ENCODE peak calls at places on chromosomes 16 and 17, in nine cellular contexts. One of them, this sample, is unnamed.

GRCh38 chr17:61897548-61898180 is 30.1 kb downstream of the INTS2 start:
- DNase-seq in brain microvascular endothelial cell: no peak
- DNase-seq in AG04449: no peak
- DNase-seq in stimulated activated CD4-positive, alpha-beta T cell treated with anti-CD3 and anti-CD28 coated beads, TNF-alpha, amount 100 ng/mL, for 48 hours: no peak
- DNase-seq in skeletal muscle cell: no peak
- DNase-seq in HFF-Myc: no peak
- DNase-seq in HCT116: no peak
- DNase-seq in NCI-H1105: no peak
- DNase-seq in fibroblast of pulmonary artery: no peak
- DNase-seq in this sample: peak

GRCh38 chr17:82475458-82475857 is 16.9 kb downstream of the NARF start:
- DNase-seq in brain microvascular endothelial cell: peak
- DNase-seq in AG04449: no peak
- DNase-seq in stimulated activated CD4-positive, alpha-beta T cell treated with anti-CD3 and anti-CD28 coated beads, TNF-alpha, amount 100 ng/mL, for 48 hours: no peak
- DNase-seq in skeletal muscle cell: no peak
- DNase-seq in HFF-Myc: no peak
- DNase-seq in HCT116: no peak
- DNase-seq in NCI-H1105: no peak
- DNase-seq in fibroblast of pulmonary artery: peak
- DNase-seq in this sample: no peak

GRCh38 chr17:19410875-19411291 is at the start of gene RNF112:
- DNase-seq in brain microvascular endothelial cell: no peak
- DNase-seq in AG04449: no peak
- DNase-seq in stimulated activated CD4-positive, alpha-beta T cell treated with anti-CD3 and anti-CD28 coated beads, TNF-alpha, amount 100 ng/mL, for 48 hours: no peak
- DNase-seq in skeletal muscle cell: no peak
- DNase-seq in HFF-Myc: no peak
- DNase-seq in HCT116: no peak
- DNase-seq in NCI-H1105: no peak
- DNase-seq in fibroblast of pulmonary artery: peak
- DNase-seq in this sample: peak

GRCh38 chr16:47523342-47524006 is 62.3 kb downstream of the PHKB start:
- DNase-seq in brain microvascular endothelial cell: no peak
- DNase-seq in AG04449: no peak
- DNase-seq in stimulated activated CD4-positive, alpha-beta T cell treated with anti-CD3 and anti-CD28 coated beads, TNF-alpha, amount 100 ng/mL, for 48 hours: no peak
- DNase-seq in skeletal muscle cell: no peak
- DNase-seq in HFF-Myc: no peak
- DNase-seq in HCT116: no peak
- DNase-seq in NCI-H1105: no peak
- DNase-seq in fibroblast of pulmonary artery: no peak
- DNase-seq in this sample: peak

GRCh38 chr17:68429881-68430280 is 27.4 kb downstream of the WIPI1 start:
- DNase-seq in brain microvascular endothelial cell: no peak
- DNase-seq in AG04449: no peak
- DNase-seq in stimulated activated CD4-positive, alpha-beta T cell treated with anti-CD3 and anti-CD28 coated beads, TNF-alpha, amount 100 ng/mL, for 48 hours: no peak
- DNase-seq in skeletal muscle cell: no peak
- DNase-seq in HFF-Myc: no peak
- DNase-seq in HCT116: no peak
- DNase-seq in NCI-H1105: no peak
- DNase-seq in fibroblast of pulmonary artery: no peak
- DNase-seq in this sample: no peak

GRCh38 chr17:65936013-65936412 is 255.9 kb downstream of the CEP112 start:
- DNase-seq in brain microvascular endothelial cell: no peak
- DNase-seq in AG04449: peak
- DNase-seq in stimulated activated CD4-positive, alpha-beta T cell treated with anti-CD3 and anti-CD28 coated beads, TNF-alpha, amount 100 ng/mL, for 48 hours: no peak
- DNase-seq in skeletal muscle cell: peak
- DNase-seq in HFF-Myc: no peak
- DNase-seq in HCT116: no peak
- DNase-seq in NCI-H1105: no peak
- DNase-seq in fibroblast of pulmonary artery: peak
- DNase-seq in this sample: no peak

GRCh38 chr16:24499193-24499814 is 40.1 kb upstream of the RBBP6 start:
- DNase-seq in brain microvascular endothelial cell: peak
- DNase-seq in AG04449: no peak
- DNase-seq in stimulated activated CD4-positive, alpha-beta T cell treated with anti-CD3 and anti-CD28 coated beads, TNF-alpha, amount 100 ng/mL, for 48 hours: no peak
- DNase-seq in skeletal muscle cell: no peak
- DNase-seq in HFF-Myc: no peak
- DNase-seq in HCT116: peak
- DNase-seq in NCI-H1105: no peak
- DNase-seq in fibroblast of pulmonary artery: peak
- DNase-seq in this sample: peak

GRCh38 chr17:73133911-73134649 is 30.7 kb upstream of the SSTR2 start:
- DNase-seq in brain microvascular endothelial cell: no peak
- DNase-seq in AG04449: no peak
- DNase-seq in stimulated activated CD4-positive, alpha-beta T cell treated with anti-CD3 and anti-CD28 coated beads, TNF-alpha, amount 100 ng/mL, for 48 hours: no peak
- DNase-seq in skeletal muscle cell: no peak
- DNase-seq in HFF-Myc: no peak
- DNase-seq in HCT116: peak
- DNase-seq in NCI-H1105: no peak
- DNase-seq in fibroblast of pulmonary artery: no peak
- DNase-seq in this sample: no peak

GRCh38 chr16:65249768-65250167 is 127.9 kb upstream of the CDH11 start:
- DNase-seq in brain microvascular endothelial cell: peak
- DNase-seq in AG04449: no peak
- DNase-seq in stimulated activated CD4-positive, alpha-beta T cell treated with anti-CD3 and anti-CD28 coated beads, TNF-alpha, amount 100 ng/mL, for 48 hours: no peak
- DNase-seq in skeletal muscle cell: no peak
- DNase-seq in HFF-Myc: no peak
- DNase-seq in HCT116: no peak
- DNase-seq in NCI-H1105: no peak
- DNase-seq in fibroblast of pulmonary artery: peak
- DNase-seq in this sample: peak

GRCh38 chr17:66716236-66717026 is 118.5 kb upstream of the CACNG5 start:
- DNase-seq in brain microvascular endothelial cell: no peak
- DNase-seq in AG04449: no peak
- DNase-seq in stimulated activated CD4-positive, alpha-beta T cell treated with anti-CD3 and anti-CD28 coated beads, TNF-alpha, amount 100 ng/mL, for 48 hours: no peak
- DNase-seq in skeletal muscle cell: no peak
- DNase-seq in HFF-Myc: no peak
- DNase-seq in HCT116: no peak
- DNase-seq in NCI-H1105: peak
- DNase-seq in fibroblast of pulmonary artery: peak
- DNase-seq in this sample: peak

GRCh38 chr17:55324296-55324978 is 59.7 kb downstream of the HLF start:
- DNase-seq in brain microvascular endothelial cell: no peak
- DNase-seq in AG04449: no peak
- DNase-seq in stimulated activated CD4-positive, alpha-beta T cell treated with anti-CD3 and anti-CD28 coated beads, TNF-alpha, amount 100 ng/mL, for 48 hours: no peak
- DNase-seq in skeletal muscle cell: no peak
- DNase-seq in HFF-Myc: no peak
- DNase-seq in HCT116: no peak
- DNase-seq in NCI-H1105: no peak
- DNase-seq in fibroblast of pulmonary artery: no peak
- DNase-seq in this sample: peak

GRCh38 chr16:88759245-88759975 is 25.6 kb downstream of the PIEZO1 start:
- DNase-seq in brain microvascular endothelial cell: no peak
- DNase-seq in AG04449: no peak
- DNase-seq in stimulated activated CD4-positive, alpha-beta T cell treated with anti-CD3 and anti-CD28 coated beads, TNF-alpha, amount 100 ng/mL, for 48 hours: no peak
- DNase-seq in skeletal muscle cell: no peak
- DNase-seq in HFF-Myc: no peak
- DNase-seq in HCT116: no peak
- DNase-seq in NCI-H1105: no peak
- DNase-seq in fibroblast of pulmonary artery: peak
- DNase-seq in this sample: peak

GRCh38 chr16:67969286-67970039 is 1.0 kb upstream of the SLC12A4 start:
- DNase-seq in brain microvascular endothelial cell: no peak
- DNase-seq in AG04449: no peak
- DNase-seq in stimulated activated CD4-positive, alpha-beta T cell treated with anti-CD3 and anti-CD28 coated beads, TNF-alpha, amount 100 ng/mL, for 48 hours: no peak
- DNase-seq in skeletal muscle cell: no peak
- DNase-seq in HFF-Myc: no peak
- DNase-seq in HCT116: no peak
- DNase-seq in NCI-H1105: no peak
- DNase-seq in fibroblast of pulmonary artery: no peak
- DNase-seq in this sample: peak

GRCh38 chr16:2752850-2753522 is 548 bp downstream of the SRRM2 start:
- DNase-seq in brain microvascular endothelial cell: peak
- DNase-seq in AG04449: no peak
- DNase-seq in stimulated activated CD4-positive, alpha-beta T cell treated with anti-CD3 and anti-CD28 coated beads, TNF-alpha, amount 100 ng/mL, for 48 hours: no peak
- DNase-seq in skeletal muscle cell: peak
- DNase-seq in HFF-Myc: no peak
- DNase-seq in HCT116: peak
- DNase-seq in NCI-H1105: peak
- DNase-seq in fibroblast of pulmonary artery: peak
- DNase-seq in this sample: peak

GRCh38 chr16:2480948-2481347 is 6.0 kb downstream of the TBC1D24 start:
- DNase-seq in brain microvascular endothelial cell: no peak
- DNase-seq in AG04449: no peak
- DNase-seq in stimulated activated CD4-positive, alpha-beta T cell treated with anti-CD3 and anti-CD28 coated beads, TNF-alpha, amount 100 ng/mL, for 48 hours: no peak
- DNase-seq in skeletal muscle cell: no peak
- DNase-seq in HFF-Myc: no peak
- DNase-seq in HCT116: no peak
- DNase-seq in NCI-H1105: no peak
- DNase-seq in fibroblast of pulmonary artery: no peak
- DNase-seq in this sample: no peak

GRCh38 chr17:79754359-79754758 is 23.6 kb upstream of the CBX2 start:
- DNase-seq in brain microvascular endothelial cell: no peak
- DNase-seq in AG04449: no peak
- DNase-seq in stimulated activated CD4-positive, alpha-beta T cell treated with anti-CD3 and anti-CD28 coated beads, TNF-alpha, amount 100 ng/mL, for 48 hours: no peak
- DNase-seq in skeletal muscle cell: no peak
- DNase-seq in HFF-Myc: no peak
- DNase-seq in HCT116: no peak
- DNase-seq in NCI-H1105: no peak
- DNase-seq in fibroblast of pulmonary artery: no peak
- DNase-seq in this sample: no peak

GRCh38 chr16:76443981-76444380 is 166.8 kb downstream of the CNTNAP4 start:
- DNase-seq in brain microvascular endothelial cell: no peak
- DNase-seq in AG04449: no peak
- DNase-seq in stimulated activated CD4-positive, alpha-beta T cell treated with anti-CD3 and anti-CD28 coated beads, TNF-alpha, amount 100 ng/mL, for 48 hours: no peak
- DNase-seq in skeletal muscle cell: no peak
- DNase-seq in HFF-Myc: no peak
- DNase-seq in HCT116: no peak
- DNase-seq in NCI-H1105: no peak
- DNase-seq in fibroblast of pulmonary artery: no peak
- DNase-seq in this sample: no peak

GRCh38 chr17:1078831-1079561 is 82.1 kb downstream of the TIMM22 start:
- DNase-seq in brain microvascular endothelial cell: no peak
- DNase-seq in AG04449: no peak
- DNase-seq in stimulated activated CD4-positive, alpha-beta T cell treated with anti-CD3 and anti-CD28 coated beads, TNF-alpha, amount 100 ng/mL, for 48 hours: no peak
- DNase-seq in skeletal muscle cell: no peak
- DNase-seq in HFF-Myc: no peak
- DNase-seq in HCT116: no peak
- DNase-seq in NCI-H1105: no peak
- DNase-seq in fibroblast of pulmonary artery: no peak
- DNase-seq in this sample: peak

GRCh38 chr17:410674-411401 is 58.2 kb upstream of the RPH3AL start:
- DNase-seq in brain microvascular endothelial cell: no peak
- DNase-seq in AG04449: no peak
- DNase-seq in stimulated activated CD4-positive, alpha-beta T cell treated with anti-CD3 and anti-CD28 coated beads, TNF-alpha, amount 100 ng/mL, for 48 hours: no peak
- DNase-seq in skeletal muscle cell: no peak
- DNase-seq in HFF-Myc: peak
- DNase-seq in HCT116: no peak
- DNase-seq in NCI-H1105: no peak
- DNase-seq in fibroblast of pulmonary artery: peak
- DNase-seq in this sample: peak

GRCh38 chr17:38342886-38343607 is 709 bp downstream of the GPR179 start:
- DNase-seq in brain microvascular endothelial cell: no peak
- DNase-seq in AG04449: no peak
- DNase-seq in stimulated activated CD4-positive, alpha-beta T cell treated with anti-CD3 and anti-CD28 coated beads, TNF-alpha, amount 100 ng/mL, for 48 hours: no peak
- DNase-seq in skeletal muscle cell: no peak
- DNase-seq in HFF-Myc: no peak
- DNase-seq in HCT116: no peak
- DNase-seq in NCI-H1105: no peak
- DNase-seq in fibroblast of pulmonary artery: no peak
- DNase-seq in this sample: no peak

GRCh38 chr17:14057591-14057990 is 11.7 kb upstream of the COX10 start:
- DNase-seq in brain microvascular endothelial cell: no peak
- DNase-seq in AG04449: no peak
- DNase-seq in stimulated activated CD4-positive, alpha-beta T cell treated with anti-CD3 and anti-CD28 coated beads, TNF-alpha, amount 100 ng/mL, for 48 hours: no peak
- DNase-seq in skeletal muscle cell: no peak
- DNase-seq in HFF-Myc: no peak
- DNase-seq in HCT116: no peak
- DNase-seq in NCI-H1105: no peak
- DNase-seq in fibroblast of pulmonary artery: peak
- DNase-seq in this sample: no peak

GRCh38 chr16:54677551-54677950 is 253.1 kb upstream of the IRX5 start:
- DNase-seq in brain microvascular endothelial cell: no peak
- DNase-seq in AG04449: no peak
- DNase-seq in stimulated activated CD4-positive, alpha-beta T cell treated with anti-CD3 and anti-CD28 coated beads, TNF-alpha, amount 100 ng/mL, for 48 hours: no peak
- DNase-seq in skeletal muscle cell: no peak
- DNase-seq in HFF-Myc: no peak
- DNase-seq in HCT116: no peak
- DNase-seq in NCI-H1105: no peak
- DNase-seq in fibroblast of pulmonary artery: no peak
- DNase-seq in this sample: no peak

GRCh38 chr17:40490289-40490853 is 11.1 kb downstream of the TNS4 start:
- DNase-seq in brain microvascular endothelial cell: peak
- DNase-seq in AG04449: no peak
- DNase-seq in stimulated activated CD4-positive, alpha-beta T cell treated with anti-CD3 and anti-CD28 coated beads, TNF-alpha, amount 100 ng/mL, for 48 hours: no peak
- DNase-seq in skeletal muscle cell: no peak
- DNase-seq in HFF-Myc: no peak
- DNase-seq in HCT116: no peak
- DNase-seq in NCI-H1105: no peak
- DNase-seq in fibroblast of pulmonary artery: peak
- DNase-seq in this sample: peak

GRCh38 chr17:76451480-76451879 is 1.5 kb downstream of the UBE2O start:
- DNase-seq in brain microvascular endothelial cell: no peak
- DNase-seq in AG04449: no peak
- DNase-seq in stimulated activated CD4-positive, alpha-beta T cell treated with anti-CD3 and anti-CD28 coated beads, TNF-alpha, amount 100 ng/mL, for 48 hours: no peak
- DNase-seq in skeletal muscle cell: no peak
- DNase-seq in HFF-Myc: no peak
- DNase-seq in HCT116: no peak
- DNase-seq in NCI-H1105: no peak
- DNase-seq in fibroblast of pulmonary artery: no peak
- DNase-seq in this sample: no peak

GRCh38 chr17:68621065-68621464 is 19.9 kb upstream of the FAM20A start:
- DNase-seq in brain microvascular endothelial cell: no peak
- DNase-seq in AG04449: no peak
- DNase-seq in stimulated activated CD4-positive, alpha-beta T cell treated with anti-CD3 and anti-CD28 coated beads, TNF-alpha, amount 100 ng/mL, for 48 hours: no peak
- DNase-seq in skeletal muscle cell: no peak
- DNase-seq in HFF-Myc: no peak
- DNase-seq in HCT116: no peak
- DNase-seq in NCI-H1105: no peak
- DNase-seq in fibroblast of pulmonary artery: no peak
- DNase-seq in this sample: no peak